ENCODE peak calls at places on chromosomes 13 and 19, in five cellular contexts. J is sigmoid colon, S is lower leg skin, W is body of pancreas, T is GM13977. H is an unnamed sample.

GRCh38 chr13:93036380-93036779 is 190.2 kb upstream of the GPC6 start:
- DNase-seq in S (no peak), T (no peak), J (no peak), W (no peak), H (no peak)

GRCh38 chr13:26590951-26591350 is 33.5 kb downstream of the WASF3 start:
- DNase-seq in W (no peak), J (no peak), S (no peak), T (no peak), H (no peak)

GRCh38 chr13:79765331-79765730 is 284.4 kb downstream of the NDFIP2 start:
- DNase-seq in J (no peak), T (no peak), W (no peak), S (no peak), H (no peak)

GRCh38 chr19:9342610-9343304 is 18.8 kb downstream of the ZNF559 start:
- DNase-seq in J (no peak), T (no peak), S (no peak), W (no peak), H (no peak)

GRCh38 chr19:46620716-46621115 is 4.2 kb downstream of the PTGIR start:
- DNase-seq in W (no peak), J (no peak), T (no peak), S (no peak), H (no peak)

GRCh38 chr19:18839465-18840287 is 7.9 kb downstream of the UPF1 start:
- DNase-seq in W (peak), J (no peak), T (no peak), S (no peak), H (no peak)

GRCh38 chr13:114012141-114012540 is 38.3 kb upstream of the C13orf46 start:
- DNase-seq in J (no peak), T (no peak), S (no peak), W (no peak), H (no peak)

GRCh38 chr13:64551755-64552154 is 2678.4 kb downstream of the PCDH9 start:
- DNase-seq in T (no peak), J (no peak), W (no peak), S (no peak), H (no peak)

GRCh38 chr13:77898097-77898496 is 20.5 kb downstream of the EDNRB start:
- DNase-seq in T (no peak), W (no peak), J (no peak), S (no peak), H (no peak)

DNA sequence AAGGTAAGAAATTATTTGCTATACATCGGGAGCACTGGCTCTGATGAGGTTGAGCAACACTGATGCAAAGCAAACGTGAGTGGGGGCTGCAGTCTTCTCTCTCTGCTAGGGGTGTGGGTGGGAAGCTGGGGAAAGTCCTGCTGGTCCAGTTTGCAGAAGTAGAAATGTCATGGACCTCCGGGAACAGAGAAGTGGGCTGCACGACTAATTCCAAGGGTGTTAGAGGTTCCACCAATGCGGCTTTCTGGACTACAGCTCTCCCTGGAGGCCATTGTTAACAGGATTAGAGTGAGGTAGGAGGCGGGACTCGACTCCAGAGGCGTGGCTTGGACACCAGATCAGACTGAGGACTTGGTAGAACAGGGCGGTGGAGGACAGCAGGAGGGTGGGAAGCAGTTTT is 5.7 kb upstream of the FBXO27 start:
- DNase-seq in J (no peak), T (peak), S (no peak), W (peak), H (peak)
- TF ChIP-seq CTCF in J (no peak), T (no peak), S (no peak), W (peak), H (no peak)

GRCh38 chr19:10562609-10563008 is 3.2 kb downstream of the KRI1 start:
- DNase-seq in T (no peak), S (no peak), J (no peak), W (no peak), H (no peak)

GRCh38 chr19:10565567-10566407 is at the start of gene KRI1:
- DNase-seq in W (peak), J (peak), T (peak), S (peak), H (peak)

GRCh38 chr19:10566658-10567410 is 1.0 kb upstream of the KRI1 start:
- DNase-seq in W (peak), T (peak), J (no peak), S (no peak), H (peak)

GRCh38 chr19:10566408-10566657 is 523 bp upstream of the KRI1 start:
- DNase-seq in W (no peak), T (no peak), J (no peak), S (no peak), H (no peak)

DNA sequence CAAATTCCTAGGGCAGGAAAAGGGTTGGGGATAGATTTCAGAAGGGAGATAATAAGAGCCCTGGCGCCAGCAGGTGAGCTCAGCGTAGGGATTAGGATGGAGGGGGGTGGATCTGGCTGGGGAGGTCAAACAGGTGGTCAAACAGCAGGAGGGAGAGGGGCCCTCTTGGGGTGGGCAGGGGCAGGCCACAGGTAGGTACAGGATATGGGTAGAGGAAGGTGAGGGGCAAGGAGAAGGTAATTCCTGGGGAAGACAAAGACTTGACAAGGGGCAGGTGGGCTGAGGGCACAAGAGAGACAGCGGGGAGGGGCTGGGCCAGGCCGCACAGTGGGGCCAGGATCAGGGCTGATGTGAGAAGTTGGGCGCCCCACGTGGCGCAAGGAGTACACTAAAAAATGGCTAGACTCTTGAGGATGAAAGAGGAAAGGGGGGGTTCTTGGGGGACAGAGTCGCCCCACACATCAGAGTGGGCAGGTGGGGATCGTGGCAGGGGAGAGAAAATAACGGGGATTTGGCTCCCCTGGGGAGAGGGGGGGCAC is 713 bp downstream of the KRI1 start:
- DNase-seq in S (no peak), W (peak), T (peak), J (peak), H (peak)
- TF ChIP-seq CTCF in S (no peak), W (no peak), T (peak), J (no peak), H (peak)

DNA sequence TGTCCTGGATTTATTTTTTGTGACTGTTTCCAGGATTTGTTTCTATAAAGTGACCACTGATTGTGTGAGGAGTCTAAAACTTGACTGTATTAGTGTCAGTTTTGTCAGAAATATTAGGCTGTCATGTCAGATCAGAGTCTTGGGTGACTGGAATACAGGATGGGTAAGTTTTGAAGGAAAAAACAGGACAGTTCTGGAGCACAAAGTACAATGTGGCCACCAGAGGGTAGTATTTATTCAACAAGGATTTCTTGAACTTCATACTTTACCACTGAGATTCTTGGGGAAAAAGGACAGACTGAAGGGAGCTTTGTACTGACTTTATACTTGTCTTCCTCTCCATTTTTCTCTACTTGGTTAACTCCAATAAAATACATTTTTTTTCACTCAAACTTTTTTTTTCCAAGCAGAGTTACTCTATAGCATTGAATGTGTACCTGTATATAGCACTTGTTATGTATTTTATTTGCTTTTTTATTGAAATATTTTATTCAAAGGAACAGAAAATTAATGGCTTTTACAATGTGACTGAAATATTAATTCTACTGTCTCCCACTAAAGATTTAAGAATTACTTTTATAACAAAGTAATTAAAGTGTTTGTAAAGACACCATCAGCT is 51.1 kb downstream of the LMO7 start:
- DNase-seq in J (no peak), S (no peak), T (no peak), W (no peak), H (no peak)
- TF ChIP-seq CTCF in J (no peak), S (no peak), T (peak), W (peak), H (peak)

DNA sequence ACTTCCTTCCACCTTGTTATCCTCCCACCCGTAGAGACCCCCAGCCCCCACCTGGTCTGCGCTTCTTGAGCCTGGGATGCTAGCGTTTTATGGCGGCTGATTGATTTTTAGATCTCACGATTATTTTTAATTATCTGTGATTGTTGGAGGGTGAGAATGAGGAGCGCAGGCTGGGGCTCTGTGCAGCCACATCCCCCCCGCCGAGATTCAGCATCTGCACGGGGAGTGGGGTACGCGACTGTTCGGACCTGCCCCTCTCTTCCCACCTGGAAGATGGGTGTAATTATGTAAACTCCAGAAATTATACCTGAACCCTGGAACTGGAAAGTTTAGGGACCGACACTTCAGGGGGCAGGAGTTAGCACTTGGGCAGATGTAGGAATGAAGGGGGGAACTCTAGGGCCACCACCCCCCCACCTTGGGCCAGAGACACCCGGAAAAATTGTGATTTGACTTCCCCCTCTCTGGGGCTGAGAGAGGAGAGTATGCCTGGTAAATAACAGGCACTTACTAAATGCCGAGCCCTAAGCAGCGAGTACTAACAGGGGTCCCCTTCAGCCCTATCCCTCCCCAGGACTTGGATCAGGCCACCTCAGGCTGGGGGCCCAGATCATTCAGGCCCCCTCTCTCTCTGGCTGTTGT is 1.8 kb upstream of the ONECUT3 start:
- DNase-seq in W (no peak), T (no peak), J (no peak), S (no peak), H (no peak)
- TF ChIP-seq CTCF in W (no peak), T (no peak), J (no peak), S (no peak), H (no peak)

GRCh38 chr13:29750178-29750530 is 100.3 kb downstream of the UBL3 start:
- DNase-seq in W (no peak), J (no peak), S (no peak), T (no peak), H (no peak)

GRCh38 chr13:29756506-29756905 is 93.9 kb downstream of the UBL3 start:
- DNase-seq in S (no peak), J (no peak), W (no peak), T (no peak), H (no peak)

GRCh38 chr13:29752175-29752574 is 98.2 kb downstream of the UBL3 start:
- DNase-seq in S (no peak), J (no peak), W (no peak), T (no peak), H (no peak)

GRCh38 chr13:29754486-29754806 is 96.0 kb downstream of the UBL3 start:
- DNase-seq in W (no peak), T (no peak), J (no peak), S (no peak), H (no peak)

DNA sequence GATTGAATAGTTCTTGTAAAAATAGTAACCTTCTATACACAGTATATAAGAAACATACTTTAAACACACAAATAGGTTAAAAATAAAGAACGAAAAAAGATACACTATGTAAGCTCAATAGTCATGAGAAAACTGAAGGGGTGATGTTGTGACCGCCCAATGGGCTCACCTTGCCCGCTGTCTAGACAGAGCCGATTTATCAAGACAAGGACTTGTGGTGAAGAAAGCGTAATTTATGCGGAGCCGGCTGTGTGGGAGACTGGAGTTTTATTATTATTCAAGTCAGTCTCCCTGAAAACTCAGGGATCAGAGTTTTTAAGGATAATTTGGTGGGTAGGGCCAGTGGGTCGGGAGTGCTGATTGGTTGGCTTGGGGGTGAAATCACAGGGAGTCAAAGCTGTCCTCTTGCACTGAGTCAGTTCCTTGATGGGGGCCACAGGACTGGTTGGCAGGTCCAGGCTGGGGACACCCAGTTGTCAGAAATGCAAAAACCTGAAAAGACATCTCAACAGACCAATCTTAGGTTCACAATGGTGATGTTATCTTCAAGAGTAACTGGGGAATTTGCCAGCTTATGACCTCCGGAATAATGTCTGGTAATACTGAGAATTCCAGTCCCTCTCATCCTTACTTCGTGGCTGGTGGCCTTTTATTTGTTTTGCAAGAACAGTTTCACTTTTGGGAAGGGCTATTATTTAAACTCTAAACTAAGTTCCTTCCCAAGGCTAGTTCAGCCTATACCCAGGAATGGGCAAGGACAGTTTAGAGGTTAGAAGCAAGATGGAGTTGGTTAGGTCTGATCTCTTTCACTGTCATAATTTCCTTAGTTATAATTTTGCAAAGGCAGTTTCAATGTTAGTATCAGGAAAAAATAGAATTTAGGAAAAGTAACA is 96.6 kb downstream of the UBL3 start:
- DNase-seq in W (no peak), T (no peak), J (no peak), S (no peak), H (no peak)
- TF ChIP-seq CTCF in W (no peak), T (no peak), J (no peak), S (no peak), H (no peak)

GRCh38 chr19:42422092-42422575 is 5.1 kb downstream of the LIPE start:
- DNase-seq in S (no peak), T (no peak), W (no peak), J (no peak), H (no peak)

GRCh38 chr19:42421101-42421500 is 6.1 kb downstream of the LIPE start:
- DNase-seq in J (no peak), W (peak), S (no peak), T (no peak), H (no peak)

GRCh38 chr19:42419309-42419708 is 7.9 kb downstream of the LIPE start:
- DNase-seq in W (no peak), J (no peak), T (no peak), S (no peak), H (peak)

GRCh38 chr19:42421591-42422031 is 5.6 kb downstream of the LIPE start:
- DNase-seq in S (no peak), W (peak), T (no peak), J (peak), H (no peak)

DNA sequence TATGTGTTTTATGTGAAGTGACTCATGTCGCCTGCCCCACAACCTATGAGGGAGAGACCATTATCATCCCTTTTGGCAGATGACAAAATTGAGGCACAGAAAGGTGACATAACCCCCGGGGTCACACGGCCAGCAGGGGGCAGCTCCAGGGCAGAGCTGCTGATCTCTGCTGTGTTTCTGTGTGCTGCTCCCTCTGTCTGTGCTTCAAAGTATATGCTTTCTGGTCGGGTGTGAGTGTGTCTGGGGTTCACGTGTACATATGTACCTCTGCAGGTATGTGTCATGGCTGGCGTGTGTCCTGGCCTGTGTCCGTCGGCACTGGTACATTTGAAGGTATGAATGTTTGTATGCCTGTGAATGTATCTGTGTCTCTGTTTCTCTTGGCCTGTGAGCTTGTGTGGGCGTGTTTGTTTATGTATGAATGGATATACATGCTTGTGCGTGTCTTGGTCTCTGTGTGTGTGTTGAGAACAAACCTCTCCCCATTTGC is 7.1 kb downstream of the LIPE start:
- DNase-seq in W (peak), J (peak), T (peak), S (no peak), H (peak)
- TF ChIP-seq CTCF in W (peak), J (no peak), T (peak), S (no peak), H (peak)

DNA sequence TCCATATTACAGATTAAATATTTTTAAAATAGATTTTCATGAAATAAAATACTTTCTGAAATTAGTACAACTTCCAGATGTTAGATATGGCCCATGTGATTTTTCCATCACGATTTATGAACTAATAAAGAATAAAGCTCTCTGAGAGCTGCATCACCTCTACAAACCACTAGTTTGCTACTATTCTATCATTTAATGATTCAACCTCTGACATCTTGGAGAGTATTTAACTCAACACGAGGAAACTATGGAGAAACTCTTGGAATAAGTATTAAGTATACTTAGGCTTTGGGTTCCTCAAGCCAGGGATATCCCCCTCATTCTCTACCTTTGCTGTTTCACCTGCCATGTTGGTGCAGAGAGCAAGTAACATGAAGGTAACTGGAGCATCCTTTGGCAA is 55.7 kb downstream of the DACH1 start:
- DNase-seq in T (no peak), W (no peak), S (no peak), J (no peak), H (no peak)
- TF ChIP-seq CTCF in T (no peak), W (no peak), S (no peak), J (no peak), H (no peak)

GRCh38 chr19:14916848-14917247 is 24.4 kb upstream of the OR7C2 start:
- DNase-seq in W (peak), T (no peak), J (no peak), S (no peak), H (peak)
- TF ChIP-seq CTCF in W (no peak), T (no peak), J (no peak), S (no peak), H (no peak)